ENCODE peak calls at places on chromosome 21, in eight cellular contexts. P is MM.1S, M is fibroblast of lung, D is transverse colon, W is Peyer's patch, I is psoas muscle, F is cardiac muscle cell, U is lung. J is an unnamed sample. For H3K36me3, the result is how much of the 10 kb centered on the place peaks cover.

GRCh38 chr21:35394634-35395369 is 345.7 kb upstream of the RUNX1 start:
- DNase-seq in D (no peak), W (no peak), I (no peak), U (no peak), P (no peak), F (no peak), M (no peak), J (no peak)

GRCh38 chr21:26920055-26920454 is 46.8 kb downstream of the ADAMTS5 start:
- DNase-seq in D (no peak), M (peak), F (no peak), I (no peak), U (no peak), P (no peak), W (no peak), J (no peak)

GRCh38 chr21:42508371-42508770 is 5.3 kb upstream of the SLC37A1 start:
- DNase-seq in F (no peak), I (no peak), M (no peak), U (no peak), P (no peak), W (no peak), D (no peak), J (no peak)

GRCh38 chr21:18228060-18228739 is 16.4 kb upstream of the CHODL start:
- DNase-seq in P (no peak), M (no peak), I (no peak), U (no peak), D (no peak), F (no peak), W (no peak), J (no peak)

GRCh38 chr21:15774590-15774989 is 44.8 kb downstream of the USP25 start:
- DNase-seq in U (no peak), W (no peak), P (no peak), M (peak), F (no peak), I (no peak), D (no peak), J (no peak)

GRCh38 chr21:29334717-29335428 is 36.2 kb downstream of the BACH1 start:
- DNase-seq in W (no peak), M (peak), F (no peak), U (no peak), I (no peak), P (no peak), D (no peak), J (no peak)

GRCh38 chr21:34797926-34798595 is 129.3 kb downstream of the CLIC6 start:
- DNase-seq in M (no peak), P (no peak), I (no peak), F (no peak), D (no peak), U (no peak), W (no peak), J (no peak)

GRCh38 chr21:42518216-42518615 is 4.6 kb downstream of the SLC37A1 start:
- DNase-seq in D (no peak), M (peak), F (no peak), U (no peak), P (no peak), I (no peak), W (no peak), J (peak)

GRCh38 chr21:41168391-41169257 is 664 bp downstream of the BACE2 start:
- DNase-seq in M (peak), P (peak), U (peak), W (peak), F (peak), D (peak), I (peak), J (peak)

GRCh38 chr21:27841084-27841483 is 874.2 kb upstream of the ADAMTS5 start:
- DNase-seq in U (no peak), P (no peak), I (no peak), F (no peak), W (no peak), M (no peak), D (no peak), J (no peak)

GRCh38 chr21:14591882-14592281 is 45.8 kb upstream of the SAMSN1 start:
- DNase-seq in U (peak), I (peak), D (no peak), M (peak), F (no peak), P (no peak), W (no peak), J (peak)

GRCh38 chr21:39300587-39300986 is 12.8 kb downstream of the BRWD1 start:
- DNase-seq in I (no peak), U (no peak), D (no peak), P (no peak), M (no peak), W (no peak), F (no peak), J (no peak)
- H3K36me3 ChIP-seq in I (under half), U (under half), D (under half), P (under half), M (under half), W (under half), F (under half), J (under half)

GRCh38 chr21:25350056-25350455 is 257.2 kb downstream of the MRPL39 start:
- DNase-seq in F (peak), P (no peak), U (no peak), D (no peak), I (no peak), W (no peak), M (peak), J (no peak)
- TF ChIP-seq CTCF in F (peak), P (peak), U (no peak), D (no peak), I (no peak), W (no peak), M (peak), J (peak)

GRCh38 chr21:44900559-44901251 is 20.0 kb downstream of the ITGB2 start:
- DNase-seq in P (no peak), I (peak), D (no peak), F (no peak), W (no peak), U (no peak), M (no peak), J (no peak)
- H3K36me3 ChIP-seq in P (under half), I (under half), D (under half), F (under half), W (under half), U (under half), M (under half), J (under half)

DNA sequence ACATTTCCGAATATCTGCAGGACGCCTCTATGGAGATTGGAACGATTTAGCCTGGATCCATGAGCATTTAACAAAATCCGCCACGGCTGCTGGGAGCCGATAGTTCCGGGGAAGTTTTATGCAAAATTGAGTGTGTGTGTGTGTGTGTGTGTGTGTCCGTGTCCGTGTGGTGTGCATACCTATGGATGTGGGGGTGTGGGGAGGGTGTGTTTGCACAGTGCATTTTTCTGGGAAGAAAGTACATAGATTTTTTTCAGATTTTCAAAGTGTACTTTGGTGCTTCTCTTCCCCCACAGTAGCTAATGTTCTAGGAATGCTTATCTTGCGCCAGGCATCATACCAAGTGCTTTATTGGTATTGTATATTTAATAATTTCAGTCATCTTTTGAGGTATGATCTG is 117.4 kb downstream of the PCP4 start:
- DNase-seq in W (no peak), D (no peak), M (no peak), F (no peak), I (no peak), U (no peak), P (no peak), J (no peak)
- TF ChIP-seq CTCF in W (no peak), D (no peak), M (no peak), F (no peak), I (no peak), U (no peak), P (no peak), J (no peak)

J was measured in kidney epithelial cell.